ENCODE peak calls at places on chromosome 1, in seven cellular contexts. N is activated B cell treated with CpG ODN at 0.5 μM for 24 hours, Y is neural crest cell, X is HFFc6, T is AG04450, E is A549, M is retinal pigment epithelial cell. R is an unnamed sample.

GRCh38 chr1:208731976-208732821 is 488.0 kb upstream of the PLXNA2 start:
- DNase-seq in N (no peak), Y (no peak), X (no peak), T (no peak), E (no peak), M (no peak), R (no peak)

GRCh38 chr1:240091614-240092300 is at the start of gene FMN2:
- DNase-seq in N (no peak), Y (peak), X (peak), T (no peak), E (peak), M (no peak), R (no peak)

GRCh38 chr1:33247537-33247936 is 8.8 kb upstream of the ZNF362 start:
- DNase-seq in N (no peak), Y (no peak), X (no peak), T (no peak), E (no peak), M (no peak), R (no peak)

GRCh38 chr1:63640633-63641567 is 47.7 kb downstream of the PGM1 start:
- DNase-seq in N (no peak), Y (no peak), X (no peak), T (no peak), E (no peak), M (no peak), R (no peak)

GRCh38 chr1:8911416-8912309 is 33.2 kb upstream of the ENO1 start:
- DNase-seq in N (no peak), Y (no peak), X (no peak), T (no peak), E (no peak), M (no peak), R (no peak)

GRCh38 chr1:115052454-115053083 is 22.9 kb downstream of the TSHB start:
- DNase-seq in N (no peak), Y (peak), X (peak), T (no peak), E (peak), M (no peak), R (peak)

GRCh38 chr1:109777436-109777835 is 13.7 kb upstream of the EPS8L3 start:
- DNase-seq in N (no peak), Y (no peak), X (no peak), T (no peak), E (no peak), M (no peak), R (no peak)

GRCh38 chr1:206445116-206445515 is 25.2 kb upstream of the IKBKE start:
- DNase-seq in N (no peak), Y (no peak), X (no peak), T (peak), E (no peak), M (no peak), R (no peak)

GRCh38 chr1:151822404-151822803 is 9.2 kb downstream of the RORC start:
- DNase-seq in N (no peak), Y (no peak), X (no peak), T (no peak), E (no peak), M (no peak), R (no peak)

GRCh38 chr1:179781962-179782361 is 38.9 kb downstream of the FAM163A start:
- DNase-seq in N (no peak), Y (no peak), X (peak), T (peak), E (no peak), M (no peak), R (no peak)

GRCh38 chr1:154019280-154019679 is 28.7 kb downstream of the RPS27 start:
- DNase-seq in N (no peak), Y (no peak), X (no peak), T (no peak), E (no peak), M (no peak), R (no peak)

DNA sequence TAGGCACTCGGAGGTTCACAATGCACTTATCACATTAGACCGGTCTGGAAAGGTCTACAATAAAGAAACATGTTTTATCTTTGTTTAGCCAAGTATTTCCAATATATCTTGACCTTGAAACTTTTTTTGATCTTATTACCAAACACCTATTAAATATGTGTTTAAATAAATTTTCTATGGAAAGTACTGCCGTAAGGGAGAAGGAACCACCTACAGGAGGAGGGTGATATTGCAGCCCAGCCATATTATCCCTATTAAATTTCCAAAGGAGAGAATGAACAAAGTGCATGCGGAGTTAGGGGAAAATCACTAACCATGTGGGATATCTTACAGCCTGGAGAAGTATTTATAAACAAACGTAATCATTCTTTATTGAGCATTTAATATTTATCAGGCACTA is 14.5 kb downstream of the BRINP2 start:
- DNase-seq in N (no peak), Y (no peak), X (peak), T (no peak), E (no peak), M (no peak), R (no peak)
- TF ChIP-seq CTCF in N (no peak), Y (peak), X (peak), T (peak), E (no peak), M (peak), R (no peak)

DNA sequence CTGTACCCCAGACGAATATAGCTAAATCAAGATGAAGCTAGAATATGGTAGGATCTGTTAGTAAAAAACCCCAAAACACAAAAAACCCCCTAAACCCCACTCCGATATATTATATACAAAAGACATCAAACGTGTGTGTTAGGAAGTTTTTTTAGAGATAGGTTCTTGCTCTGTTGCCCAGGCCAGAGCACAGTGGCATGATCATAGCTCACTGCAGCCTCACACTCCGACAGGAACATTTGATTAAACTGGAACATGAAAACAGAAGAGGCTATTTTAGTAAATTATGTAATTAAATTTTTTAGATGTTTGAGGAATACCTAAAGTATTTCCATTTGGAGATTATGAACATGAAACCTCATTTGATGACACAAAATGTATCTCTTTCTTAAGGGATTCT is 8.2 kb upstream of the RYR2 start:
- DNase-seq in N (no peak), Y (no peak), X (no peak), T (no peak), E (no peak), M (no peak), R (no peak)
- TF ChIP-seq CTCF in N (no peak), Y (no peak), X (no peak), T (no peak), E (no peak), M (no peak), R (no peak)

GRCh38 chr1:245797592-245798366 is 643.0 kb downstream of the KIF26B start:
- DNase-seq in N (no peak), Y (peak), X (no peak), T (no peak), E (no peak), M (no peak), R (no peak)
- TF ChIP-seq CTCF in N (no peak), Y (peak), X (peak), T (peak), E (peak), M (peak), R (no peak)

DNA sequence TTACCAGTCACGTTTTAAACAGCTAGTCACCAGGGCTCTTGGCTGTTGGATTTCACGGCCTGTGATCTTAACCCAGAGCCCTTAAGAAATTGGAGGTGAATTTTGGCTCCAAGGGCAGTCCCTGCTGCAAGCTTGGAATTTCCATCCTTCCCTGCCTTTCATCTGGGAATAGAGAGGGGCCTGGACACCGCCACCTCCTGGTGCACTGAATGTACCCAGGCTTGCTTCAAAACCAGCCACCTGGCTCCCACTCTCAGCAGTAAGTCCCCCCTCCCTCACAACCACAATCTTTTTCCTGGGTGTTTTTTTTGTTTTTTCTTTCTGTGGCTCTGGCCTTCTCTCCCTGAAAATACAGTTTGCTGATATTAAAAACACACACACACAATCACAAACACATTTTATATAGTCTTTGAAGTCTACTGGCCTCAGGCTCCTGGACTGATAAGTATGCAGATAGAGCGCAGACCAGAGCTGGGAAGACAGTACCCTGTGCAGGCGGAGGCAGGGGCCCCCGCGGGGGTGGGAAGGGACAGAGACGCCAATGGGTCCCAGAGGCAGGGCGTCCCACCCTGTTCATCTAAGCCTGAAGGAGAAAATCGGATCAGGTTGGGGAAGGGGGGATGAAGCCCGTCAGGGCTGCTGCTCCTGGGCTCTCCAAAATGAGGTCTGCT is 65.8 kb upstream of the IGSF21 start:
- DNase-seq in N (no peak), Y (no peak), X (no peak), T (no peak), E (no peak), M (no peak), R (no peak)
- TF ChIP-seq CTCF in N (no peak), Y (no peak), X (no peak), T (peak), E (no peak), M (peak), R (no peak)

GRCh38 chr1:211648336-211648735 is 27.1 kb downstream of the NEK2 start:
- DNase-seq in N (no peak), Y (no peak), X (no peak), T (no peak), E (peak), M (peak), R (no peak)

GRCh38 chr1:211646566-211646965 is 28.9 kb downstream of the NEK2 start:
- DNase-seq in N (no peak), Y (no peak), X (no peak), T (no peak), E (no peak), M (no peak), R (no peak)

GRCh38 chr1:211647666-211648065 is 27.8 kb downstream of the NEK2 start:
- DNase-seq in N (no peak), Y (no peak), X (no peak), T (no peak), E (no peak), M (no peak), R (no peak)

GRCh38 chr1:211650922-211651303 is 24.5 kb downstream of the NEK2 start:
- DNase-seq in N (no peak), Y (no peak), X (no peak), T (no peak), E (no peak), M (no peak), R (no peak)

DNA sequence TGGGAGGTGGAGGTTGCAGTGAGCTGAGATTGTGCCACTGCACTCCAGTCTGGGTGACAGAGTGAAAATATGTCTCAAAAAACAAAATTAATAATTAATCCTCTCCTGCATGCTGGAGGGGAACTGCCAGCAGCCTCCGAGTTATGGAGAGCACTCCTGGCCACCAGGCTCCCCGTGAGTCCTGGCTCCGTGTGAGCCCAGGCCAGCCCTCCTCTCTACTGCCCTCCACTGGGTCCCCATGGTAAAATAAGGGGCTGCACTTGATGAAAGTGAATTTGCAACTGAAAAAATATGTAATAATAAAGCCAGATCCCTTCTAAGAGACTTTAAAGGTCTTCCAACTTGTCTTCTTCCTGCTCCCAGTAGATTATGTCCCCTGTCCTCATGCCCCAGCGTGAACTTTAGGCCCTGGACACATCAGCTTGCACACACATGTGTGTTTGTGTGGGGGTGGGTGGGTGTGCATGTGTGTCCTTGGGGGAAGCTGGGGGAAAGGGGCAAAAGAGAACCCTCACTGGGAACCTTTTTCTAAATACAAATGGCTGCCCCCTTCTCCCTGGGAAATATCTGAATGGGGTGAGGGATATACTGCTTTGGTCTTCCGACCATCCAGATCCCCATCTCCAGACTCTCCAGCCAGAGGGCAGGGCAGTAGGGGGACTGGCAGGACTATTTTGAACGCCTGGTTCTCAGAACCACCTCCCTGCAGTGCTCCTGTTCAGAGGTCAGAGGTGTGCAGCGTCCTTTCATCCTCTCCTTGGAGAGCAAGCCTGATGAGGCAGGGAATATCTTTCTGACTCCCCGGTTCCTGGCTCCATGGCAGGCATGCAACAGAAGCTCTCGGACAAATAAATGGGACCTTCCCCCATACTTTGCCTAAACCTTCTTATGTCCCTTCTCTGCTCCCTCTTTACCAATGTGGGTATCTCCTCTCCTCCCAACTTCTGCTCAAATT is 26.2 kb downstream of the NEK2 start:
- DNase-seq in N (no peak), Y (no peak), X (no peak), T (no peak), E (peak), M (no peak), R (no peak)
- TF ChIP-seq CTCF in N (no peak), Y (no peak), X (peak), T (peak), E (peak), M (peak), R (no peak)

DNA sequence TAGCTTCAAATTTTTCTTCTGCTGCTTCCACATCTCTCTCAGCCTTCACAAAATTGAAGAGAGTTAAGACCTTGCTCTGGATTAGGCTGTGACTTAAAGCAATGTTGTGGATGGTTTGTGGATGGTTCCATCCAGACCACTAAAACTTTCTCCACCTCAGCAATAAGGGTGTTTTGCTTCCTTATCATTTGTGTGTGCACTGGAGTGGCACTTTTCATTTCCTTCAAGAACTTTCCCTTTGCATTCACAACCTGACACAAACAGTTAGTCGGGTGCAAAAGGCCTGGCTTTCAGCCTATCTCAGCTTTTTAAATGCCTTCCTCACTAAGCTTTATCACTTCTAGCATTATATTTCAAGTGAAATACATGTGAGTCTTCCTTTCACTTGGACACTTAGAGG is 30.3 kb downstream of the DENND1B start:
- DNase-seq in N (no peak), Y (no peak), X (no peak), T (no peak), E (no peak), M (no peak), R (no peak)
- TF ChIP-seq CTCF in N (no peak), Y (no peak), X (no peak), T (no peak), E (no peak), M (no peak), R (no peak)

R was measured in omental fat pad.